ENCODE peak calls at places on chromosomes 16 and 17, in ten cellular contexts. A, H, O, E, Y, C, P, V, G and R are unnamed samples.

GRCh38 chr16:56849690-56850680 is 15.0 kb upstream of the SLC12A3 start:
- DNase-seq in A (no peak), H (no peak), O (no peak), E (no peak), Y (no peak), C (no peak), P (no peak), V (no peak), G (no peak), R (no peak)

GRCh38 chr17:32142857-32143524 is 689 bp downstream of the RHOT1 start:
- DNase-seq in A (peak), H (peak), O (no peak), E (peak), Y (peak), C (peak), P (peak), V (peak), G (peak), R (peak)

GRCh38 chr17:3964203-3965122 is at the start of gene ATP2A3:
- DNase-seq in A (peak), H (no peak), O (no peak), E (no peak), Y (no peak), C (no peak), P (peak), V (peak), G (no peak), R (peak)

GRCh38 chr17:45120558-45120957 is 11.8 kb downstream of the PLCD3 start:
- DNase-seq in A (no peak), H (no peak), O (no peak), E (no peak), Y (no peak), C (no peak), P (no peak), V (no peak), G (no peak), R (no peak)

GRCh38 chr17:9074106-9074505 is 52.8 kb downstream of the NTN1 start:
- DNase-seq in A (no peak), H (no peak), O (no peak), E (no peak), Y (no peak), C (no peak), P (no peak), V (no peak), G (peak), R (no peak)

GRCh38 chr17:5000237-5000639 is 2.5 kb downstream of the KIF1C start:
- DNase-seq in A (peak), H (peak), O (no peak), E (peak), Y (peak), C (no peak), P (peak), V (peak), G (no peak), R (peak)

GRCh38 chr16:66389256-66390175 is 23.0 kb downstream of the CDH5 start:
- DNase-seq in A (no peak), H (peak), O (no peak), E (no peak), Y (no peak), C (no peak), P (peak), V (no peak), G (no peak), R (no peak)

GRCh38 chr16:87592018-87592712 is 10.1 kb upstream of the JPH3 start:
- DNase-seq in A (no peak), H (no peak), O (no peak), E (no peak), Y (no peak), C (no peak), P (no peak), V (no peak), G (no peak), R (no peak)

GRCh38 chr17:6755281-6755680 is 565 bp upstream of the XAF1 start:
- DNase-seq in A (peak), H (peak), O (no peak), E (no peak), Y (no peak), C (no peak), P (no peak), V (peak), G (no peak), R (no peak)

GRCh38 chr17:2064980-2065785 is 10.3 kb downstream of the HIC1 start:
- DNase-seq in A (peak), H (no peak), O (no peak), E (no peak), Y (no peak), C (no peak), P (no peak), V (peak), G (no peak), R (peak)

GRCh38 chr16:80993293-80993691 is 13.4 kb downstream of the CMC2 start:
- DNase-seq in A (no peak), H (no peak), O (no peak), E (no peak), Y (peak), C (no peak), P (peak), V (no peak), G (no peak), R (peak)

GRCh38 chr16:2250652-2251280 is 621 bp downstream of the ECI1 start:
- DNase-seq in A (no peak), H (peak), O (no peak), E (no peak), Y (peak), C (no peak), P (peak), V (peak), G (no peak), R (peak)

GRCh38 chr16:89667633-89668032 is 10.0 kb downstream of the SPATA33 start:
- DNase-seq in A (no peak), H (no peak), O (no peak), E (no peak), Y (no peak), C (no peak), P (no peak), V (no peak), G (no peak), R (no peak)

GRCh38 chr16:78990309-78990701 is 610.2 kb downstream of the MAF start:
- DNase-seq in A (no peak), H (no peak), O (no peak), E (no peak), Y (no peak), C (no peak), P (no peak), V (no peak), G (no peak), R (no peak)

GRCh38 chr16:67395458-67396158 is 2.3 kb upstream of the TPPP3 start:
- DNase-seq in A (no peak), H (peak), O (no peak), E (no peak), Y (no peak), C (no peak), P (no peak), V (no peak), G (no peak), R (peak)

GRCh38 chr17:45377401-45377800 is 55.3 kb downstream of the ARHGAP27 start:
- DNase-seq in A (no peak), H (no peak), O (no peak), E (no peak), Y (no peak), C (no peak), P (no peak), V (no peak), G (no peak), R (no peak)

GRCh38 chr16:50299508-50300105 is 33.3 kb downstream of the ADCY7 start:
- DNase-seq in A (peak), H (peak), O (no peak), E (no peak), Y (no peak), C (no peak), P (no peak), V (no peak), G (no peak), R (no peak)

GRCh38 chr17:80187493-80187892 is 17.7 kb downstream of the CARD14 start:
- DNase-seq in A (peak), H (peak), O (no peak), E (peak), Y (peak), C (peak), P (peak), V (peak), G (no peak), R (peak)

GRCh38 chr17:80619535-80620235 is 75.0 kb downstream of the RPTOR start:
- DNase-seq in A (no peak), H (no peak), O (no peak), E (no peak), Y (no peak), C (no peak), P (no peak), V (no peak), G (peak), R (no peak)

GRCh38 chr17:70629902-70630301 is 460.6 kb downstream of the KCNJ2 start:
- DNase-seq in A (no peak), H (no peak), O (no peak), E (no peak), Y (no peak), C (no peak), P (no peak), V (no peak), G (no peak), R (no peak)

GRCh38 chr17:17151541-17151940 is 54.6 kb downstream of the PLD6 start:
- DNase-seq in A (no peak), H (no peak), O (no peak), E (no peak), Y (no peak), C (no peak), P (no peak), V (no peak), G (no peak), R (no peak)

GRCh38 chr17:1718362-1719165 is 5.9 kb upstream of the WDR81 start:
- DNase-seq in A (no peak), H (no peak), O (no peak), E (no peak), Y (no peak), C (no peak), P (no peak), V (no peak), G (no peak), R (no peak)

GRCh38 chr16:11224894-11225676 is 30.9 kb downstream of the SOCS1 start:
- DNase-seq in A (no peak), H (no peak), O (peak), E (no peak), Y (peak), C (no peak), P (peak), V (peak), G (no peak), R (peak)

GRCh38 chr16:77974883-77975282 is 47.5 kb upstream of the CLEC3A start:
- DNase-seq in A (no peak), H (no peak), O (no peak), E (no peak), Y (no peak), C (no peak), P (no peak), V (no peak), G (no peak), R (no peak)

GRCh38 chr16:2779978-2780898 is 3.2 kb upstream of the ELOB start:
- DNase-seq in A (no peak), H (peak), O (no peak), E (no peak), Y (no peak), C (no peak), P (no peak), V (peak), G (no peak), R (no peak)

GRCh38 chr17:47208744-47209488 is at the start of gene MYL4:
- DNase-seq in A (no peak), H (no peak), O (no peak), E (no peak), Y (no peak), C (no peak), P (no peak), V (no peak), G (no peak), R (no peak)

GRCh38 chr17:67959510-67959909 is 36.8 kb downstream of the C17orf58 start:
- DNase-seq in A (no peak), H (no peak), O (no peak), E (no peak), Y (no peak), C (no peak), P (no peak), V (peak), G (no peak), R (no peak)

GRCh38 chr17:21167303-21167702 is 40.5 kb downstream of the DHRS7B start:
- DNase-seq in A (no peak), H (no peak), O (no peak), E (no peak), Y (peak), C (no peak), P (no peak), V (no peak), G (no peak), R (no peak)
- TF ChIP-seq POLR2A in A (no peak), H (no peak), O (no peak), E (no peak), Y (no peak), C (no peak), P (no peak), V (no peak), G (no peak), R (no peak)

GRCh38 chr17:323721-324139 is 28.9 kb downstream of the RPH3AL start:
- DNase-seq in A (peak), H (peak), O (no peak), E (no peak), Y (no peak), C (no peak), P (no peak), V (no peak), G (no peak), R (no peak)
- H3K4me3 ChIP-seq in A (no peak), H (no peak), O (no peak), E (no peak), Y (no peak), C (no peak), P (no peak), V (no peak), G (no peak), R (no peak)

GRCh38 chr17:40087049-40087794 is 13.2 kb downstream of the NR1D1 start:
- DNase-seq in A (no peak), H (no peak), O (no peak), E (no peak), Y (no peak), C (no peak), P (no peak), V (no peak), G (no peak), R (no peak)
- H3K27ac ChIP-seq in A (no peak), H (peak), O (no peak), E (peak), Y (peak), C (no peak), P (peak), V (no peak), G (no peak), R (no peak)

DNA sequence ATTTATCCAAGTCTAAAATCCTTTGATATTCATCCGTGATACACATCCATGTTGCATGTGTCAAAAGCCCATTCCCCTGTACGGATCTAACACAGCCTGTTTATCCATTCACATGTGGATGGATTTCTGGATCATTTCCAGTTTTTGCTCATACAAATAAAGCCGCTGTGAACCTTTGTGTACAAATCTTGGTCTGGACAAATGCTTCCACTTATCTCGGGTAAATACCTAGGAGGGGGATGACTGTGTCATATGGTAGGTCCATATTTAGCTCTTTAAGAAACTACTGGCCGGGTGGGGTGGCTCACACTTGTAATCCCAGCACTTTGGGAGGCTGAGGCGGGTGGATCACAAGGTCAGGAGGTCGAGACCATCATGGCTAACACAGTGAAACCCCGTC is 6.3 kb upstream of the TBCD start:
- DNase-seq in A (no peak), H (no peak), O (no peak), E (no peak), Y (no peak), C (no peak), P (no peak), V (no peak), G (no peak), R (no peak)
- TF ChIP-seq POLR2A in A (no peak), H (no peak), O (no peak), E (no peak), Y (no peak), C (no peak), P (no peak), V (no peak), G (no peak), R (no peak)

DNA sequence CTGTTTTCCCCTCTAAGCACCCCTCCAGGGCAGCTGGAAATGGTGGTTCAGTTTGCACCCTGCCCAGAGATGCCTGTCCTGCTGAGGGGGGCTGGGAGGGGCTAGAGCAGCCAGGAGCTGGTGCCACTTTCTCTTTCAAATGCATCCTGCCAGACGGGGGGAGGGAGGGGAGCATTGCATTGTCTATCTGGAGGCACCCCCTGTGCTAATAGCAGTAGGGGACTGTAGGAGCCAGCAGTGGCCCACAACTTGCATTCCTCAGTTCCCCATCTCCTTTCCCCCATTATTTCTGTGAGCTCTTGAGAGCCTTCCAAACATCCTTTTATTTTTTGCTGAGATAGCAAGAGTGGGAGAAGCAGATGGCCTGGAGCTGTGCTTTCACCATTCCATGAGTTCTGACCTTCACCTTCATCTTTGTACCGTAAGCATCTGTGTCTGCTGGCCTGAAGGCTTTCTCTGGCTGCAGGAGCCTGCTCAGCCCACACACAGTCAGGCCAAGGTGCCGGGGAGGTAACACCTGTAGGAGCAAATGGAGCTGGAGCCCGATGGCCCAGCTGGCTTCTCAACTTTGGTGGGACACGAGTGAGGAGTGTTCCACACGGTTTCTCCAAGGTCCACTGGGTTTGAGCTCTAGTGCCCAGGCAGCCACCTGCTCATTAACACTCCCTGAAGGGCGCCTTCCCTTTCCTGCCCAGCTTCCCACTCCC is 5.2 kb downstream of the WFDC1 start:
- DNase-seq in A (no peak), H (peak), O (no peak), E (no peak), Y (no peak), C (no peak), P (no peak), V (no peak), G (no peak), R (no peak)
- H3K4me3 ChIP-seq in A (no peak), H (no peak), O (no peak), E (peak), Y (no peak), C (no peak), P (no peak), V (no peak), G (no peak), R (no peak)

GRCh38 chr17:20995164-20995872 is 47.5 kb downstream of the USP22 start:
- DNase-seq in A (no peak), H (no peak), O (no peak), E (no peak), Y (no peak), C (no peak), P (no peak), V (peak), G (no peak), R (peak)
- H3K27ac ChIP-seq in A (no peak), H (no peak), O (no peak), E (no peak), Y (no peak), C (no peak), P (no peak), V (no peak), G (no peak), R (no peak)

DNA sequence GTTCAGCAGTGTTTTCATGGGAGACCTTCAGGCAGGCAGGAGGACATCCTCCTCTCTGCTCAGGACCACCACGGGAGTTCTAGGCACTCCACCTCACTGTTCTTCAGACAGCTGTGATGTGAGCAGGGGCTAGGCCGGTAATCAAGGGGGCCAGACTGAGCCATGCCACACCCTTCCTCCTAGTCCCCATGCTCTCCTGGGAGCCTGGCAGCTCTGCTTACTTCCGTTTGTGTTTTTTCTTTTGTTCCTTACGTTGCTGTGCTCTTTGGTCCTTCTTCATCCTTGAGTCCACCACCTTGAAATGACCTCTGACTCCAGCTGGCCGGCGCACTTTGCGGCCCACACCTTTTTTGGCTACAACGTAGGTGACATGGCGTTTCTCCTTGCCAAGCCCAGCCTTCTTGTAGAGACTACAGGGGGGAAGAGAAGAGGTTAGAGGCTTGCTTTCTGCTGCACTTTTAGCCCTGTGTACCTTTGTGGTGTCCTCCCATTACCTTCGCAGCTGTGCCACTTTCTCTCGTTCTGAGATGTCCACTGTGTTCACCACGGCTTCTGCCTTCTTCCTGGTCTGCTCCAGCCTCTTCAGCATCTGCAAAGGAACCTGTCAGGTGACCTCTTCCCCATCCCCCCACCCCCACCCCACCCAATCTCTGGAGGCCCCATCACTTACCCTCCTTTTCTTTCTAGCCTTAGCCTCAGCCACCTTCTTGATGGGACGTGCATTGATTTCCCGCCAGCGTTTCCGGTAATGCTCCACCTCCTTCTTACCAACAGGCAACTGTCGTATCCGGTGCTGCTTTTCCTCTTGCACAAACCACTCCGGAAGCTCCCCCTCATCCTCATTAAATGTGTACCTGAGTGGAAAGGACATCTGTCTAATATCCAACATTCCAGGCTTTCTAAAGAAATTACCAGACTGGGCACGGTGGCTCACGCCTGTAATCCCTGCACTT is 7.4 kb upstream of the PSMC5 start:
- DNase-seq in A (no peak), H (no peak), O (no peak), E (no peak), Y (no peak), C (no peak), P (no peak), V (no peak), G (no peak), R (no peak)
- TF ChIP-seq POLR2A in A (no peak), H (no peak), O (peak), E (no peak), Y (no peak), C (no peak), P (no peak), V (no peak), G (no peak), R (no peak)